ENCODE peak calls at places on chromosome 13, in seven cellular contexts. E is left cardiac atrium; L is A549; D is Panc1; R is activated T-cell treated with anti-CD3 and anti-CD28 coated beads, Interleukin-2, amount 50 U/mL, for 72 hours; O is activated naive CD8-positive, alpha-beta T cell treated with anti-CD3 and anti-CD28 coated beads, Interleukin-2, amount 50 U/mL, for 24 hours; F is pancreas. J is an unnamed sample.

GRCh38 chr13:73995752-73996151 is 138.5 kb downstream of the KLF12 start:
- ATAC-seq in E (no peak), O (no peak), F (no peak), R (no peak), D (no peak), L (no peak), J (no peak)

GRCh38 chr13:20415288-20415644 is 110.4 kb downstream of the CRYL1 start:
- ATAC-seq in D (no peak), O (no peak), L (no peak), R (no peak), E (no peak), F (no peak), J (no peak)

GRCh38 chr13:41402695-41403511 is 54.4 kb upstream of the RGCC start:
- ATAC-seq in D (peak), E (no peak), L (peak), O (peak), F (no peak), R (peak), J (peak)

GRCh38 chr13:42337808-42338600 is 66.1 kb downstream of the AKAP11 start:
- ATAC-seq in D (no peak), O (peak), L (no peak), E (no peak), R (no peak), F (no peak), J (no peak)

GRCh38 chr13:32045963-32046785 is 14.6 kb downstream of the FRY start:
- ATAC-seq in D (no peak), O (no peak), L (no peak), R (peak), E (peak), F (peak), J (no peak)

GRCh38 chr13:44425041-44425814 is 51.6 kb downstream of the SERP2 start:
- ATAC-seq in O (no peak), R (no peak), L (no peak), F (no peak), E (no peak), D (no peak), J (no peak)

GRCh38 chr13:110057052-110057451 is 249.9 kb downstream of the COL4A1 start:
- ATAC-seq in D (no peak), E (no peak), O (no peak), R (no peak), F (no peak), L (no peak), J (no peak)

GRCh38 chr13:41696163-41697003 is 239.0 kb downstream of the RGCC start:
- ATAC-seq in R (peak), E (peak), F (peak), D (no peak), L (peak), O (no peak), J (no peak)

GRCh38 chr13:97076898-97077297 is 82.6 kb upstream of the OXGR1 start:
- ATAC-seq in L (no peak), F (no peak), E (peak), D (no peak), R (no peak), O (no peak), J (no peak)

GRCh38 chr13:51192348-51192747 is 29.9 kb upstream of the FAM124A start:
- ATAC-seq in R (peak), F (no peak), E (no peak), D (no peak), O (peak), L (no peak), J (no peak)

GRCh38 chr13:28313579-28313978 is 175.2 kb downstream of the PAN3 start:
- ATAC-seq in F (no peak), D (no peak), R (no peak), E (no peak), L (no peak), O (no peak), J (no peak)

GRCh38 chr13:97133955-97134354 is 88.2 kb upstream of the MBNL2 start:
- ATAC-seq in R (no peak), F (peak), O (no peak), E (no peak), L (peak), D (peak), J (no peak)

GRCh38 chr13:110560606-110561334 is 752 bp downstream of the RAB20 start:
- ATAC-seq in D (peak), R (no peak), L (peak), F (peak), E (peak), O (no peak), J (no peak)

GRCh38 chr13:110423689-110424302 is 116.7 kb downstream of the COL4A2 start:
- ATAC-seq in O (no peak), L (no peak), F (peak), R (no peak), E (no peak), D (no peak), J (peak)

GRCh38 chr13:73369095-73369494 is 310.3 kb downstream of the KLF5 start:
- ATAC-seq in D (no peak), E (no peak), F (no peak), R (no peak), O (no peak), L (no peak), J (no peak)

GRCh38 chr13:40508112-40508511 is 158.3 kb downstream of the FOXO1 start:
- ATAC-seq in D (no peak), L (peak), R (peak), E (peak), F (peak), O (peak), J (no peak)